ENCODE peak calls at places on chromosomes 4 and X, in eight cellular contexts. D is fibroblast of mammary gland, I is upper lobe of right lung, A is astrocyte of the spinal cord, V is WERI-Rb-1, F is activated B cell treated with CpG ODN at 0.5 μM for 24 hours, U is body of pancreas, N is progenitor cell of endocrine pancreas. O is an unnamed sample.

GRCh38 chr4:152734699-152735050 is 44.9 kb downstream of the TIGD4 start:
- DNase-seq in F (no peak), N (no peak), U (no peak), D (no peak), V (no peak), I (no peak), A (no peak), O (no peak)

GRCh38 chr4:124933521-124933920 is 221.0 kb upstream of the ANKRD50 start:
- DNase-seq in I (no peak), F (no peak), A (no peak), U (no peak), D (no peak), N (no peak), V (no peak), O (no peak)

GRCh38 chr4:142463195-142463594 is 382.9 kb downstream of the INPP4B start:
- DNase-seq in V (no peak), I (no peak), U (no peak), F (no peak), D (no peak), A (peak; percentile 33), N (no peak), O (no peak)

GRCh38 chrX:21943460-21944135 is 3.1 kb downstream of the SMS start:
- DNase-seq in D (peak; percentile 95), F (no peak), I (no peak), A (peak; percentile 91), U (no peak), V (no peak), N (no peak), O (no peak)

GRCh38 chr4:168832746-168833575 is 177.1 kb downstream of the CBR4 start:
- DNase-seq in D (peak; percentile 45), A (peak; percentile 45), N (peak; percentile 44), U (peak; percentile 25), I (peak; percentile 69), V (peak; percentile 23), F (peak; percentile 16), O (no peak)

GRCh38 chr4:7559741-7560376 is 125.1 kb upstream of the PSAPL1 start:
- DNase-seq in U (peak; percentile 46), V (no peak), N (no peak), F (no peak), D (no peak), A (no peak), I (no peak), O (peak; percentile 56)

GRCh38 chr4:14529653-14530052 is 472.6 kb upstream of the CPEB2 start:
- DNase-seq in F (no peak), A (peak; percentile 44), N (no peak), I (no peak), D (peak; percentile 1), U (no peak), V (peak; percentile 9), O (no peak)

GRCh38 chr4:15779336-15779735 is 1.2 kb downstream of the CD38 start:
- DNase-seq in F (no peak), I (peak; percentile 70), V (no peak), U (peak; percentile 56), A (peak; percentile 51), N (no peak), D (peak; percentile 63), O (no peak)

GRCh38 chr4:37160653-37161052 is 83.9 kb upstream of the NWD2 start:
- DNase-seq in I (no peak), V (no peak), U (no peak), A (no peak), D (no peak), F (no peak), N (no peak), O (no peak)

GRCh38 chr4:35511851-35512250 is 732.5 kb downstream of the ARAP2 start:
- DNase-seq in U (no peak), D (no peak), I (no peak), F (no peak), A (no peak), N (no peak), V (no peak), O (no peak)

GRCh38 chr4:139582044-139582443 is 26.0 kb upstream of the SETD7 start:
- DNase-seq in U (no peak), F (no peak), N (no peak), A (no peak), I (no peak), D (peak; percentile 39), V (no peak), O (no peak)
- TF ChIP-seq CTCF in U (no peak), F (no peak), N (no peak), A (no peak), I (no peak), D (peak; percentile 4), V (no peak), O (peak; percentile 68)

GRCh38 chr4:9894604-9895361 is 113.3 kb downstream of the DRD5 start:
- DNase-seq in I (no peak), V (no peak), N (no peak), D (no peak), F (no peak), U (no peak), A (no peak), O (no peak)

GRCh38 chr4:9893329-9894108 is 112.1 kb downstream of the DRD5 start:
- DNase-seq in I (no peak), F (no peak), D (no peak), A (no peak), V (peak; percentile 79), N (no peak), U (no peak), O (no peak)

GRCh38 chr4:9901262-9901661 is 119.8 kb downstream of the DRD5 start:
- DNase-seq in F (no peak), U (no peak), A (no peak), N (no peak), D (no peak), V (no peak), I (no peak), O (no peak)

DNA sequence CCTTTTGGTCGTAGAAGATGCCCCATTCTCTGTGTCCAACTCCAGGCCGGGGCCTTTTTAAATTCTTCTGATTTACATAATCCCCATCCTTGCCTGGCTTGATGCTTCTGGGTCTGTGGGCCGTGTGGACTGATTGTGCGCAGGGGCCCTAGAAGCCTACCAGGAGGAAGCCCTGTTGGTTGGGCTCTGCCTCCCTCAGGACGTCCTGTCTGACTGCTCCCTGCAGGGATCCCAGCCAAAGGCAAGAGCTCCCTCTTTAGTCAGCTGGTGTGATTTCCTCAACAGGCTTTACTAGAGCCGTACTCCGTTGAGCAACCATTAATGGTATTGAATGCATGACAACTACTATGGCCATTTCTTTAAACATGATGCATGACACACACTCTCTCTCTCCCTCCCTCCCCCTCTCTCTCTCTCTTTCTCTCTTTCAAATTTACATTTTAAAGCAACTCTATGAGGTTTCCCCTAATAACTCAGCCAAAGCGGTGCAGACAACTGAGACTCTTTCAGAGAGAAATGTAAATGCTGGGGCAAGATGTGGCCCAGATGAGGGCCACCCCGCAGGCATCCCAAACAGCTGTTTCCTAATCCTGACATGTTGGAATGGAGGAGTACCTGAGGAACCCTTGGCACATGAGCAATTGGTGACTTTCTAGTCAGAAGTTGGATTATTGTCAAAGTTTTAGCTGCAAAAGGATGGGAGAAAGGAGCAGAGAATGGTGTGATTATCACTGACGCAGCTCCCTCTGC is 117.3 kb downstream of the DRD5 start:
- DNase-seq in V (peak; percentile 78), N (peak; percentile 37), A (no peak), F (no peak), I (no peak), D (peak; percentile 13), U (peak; percentile 10), O (no peak)
- TF ChIP-seq CTCF in V (peak; percentile 90), N (peak; percentile 59), A (no peak), F (no peak), I (peak; percentile 45), D (no peak), U (no peak), O (peak; percentile 43)

GRCh38 chr4:23455482-23455881 is 434.4 kb downstream of the PPARGC1A start:
- DNase-seq in D (no peak), V (peak; percentile 38), U (peak; percentile 16), I (no peak), F (no peak), N (no peak), A (no peak), O (no peak)
- TF ChIP-seq CTCF in D (no peak), V (peak; percentile 64), U (peak; percentile 39), I (no peak), F (no peak), N (peak; percentile 45), A (no peak), O (peak; percentile 37)

DNA sequence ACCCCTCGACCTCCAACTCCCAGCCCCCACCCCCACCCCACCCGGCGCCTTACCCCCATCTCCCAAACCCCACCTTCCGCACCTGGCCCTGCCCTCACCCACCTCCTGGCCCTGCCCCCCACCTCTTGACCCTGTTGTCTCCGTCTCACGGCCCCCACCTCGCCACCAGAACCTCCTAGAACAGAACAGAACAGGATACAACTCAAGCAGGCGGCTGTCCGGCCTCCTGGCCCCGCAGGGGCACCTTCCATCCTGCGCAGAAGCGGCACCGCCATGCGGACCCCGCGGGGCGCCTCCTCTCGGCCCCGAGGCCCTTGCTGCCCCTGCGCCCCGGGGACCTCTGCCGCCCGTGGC is 354 bp downstream of the CTAG2 start:
- DNase-seq in U (no peak), V (no peak), F (no peak), A (no peak), N (no peak), I (no peak), D (no peak), O (peak; percentile 70)
- TF ChIP-seq CTCF in U (no peak), V (no peak), F (no peak), A (no peak), N (no peak), I (no peak), D (no peak), O (no peak)

GRCh38 chrX:41441934-41442823 is 5.0 kb upstream of the NYX start:
- DNase-seq in I (peak; percentile 93), A (peak; percentile 65), N (peak; percentile 65), D (peak; percentile 90), U (peak; percentile 85), V (no peak), F (peak; percentile 87), O (no peak)
- TF ChIP-seq CTCF in I (peak; percentile 66), A (peak; percentile 46), N (peak; percentile 60), D (peak; percentile 37), U (peak; percentile 61), V (no peak), F (no peak), O (peak; percentile 81)

O was measured in chondrocyte.